ENCODE peak calls at places on chromosomes 3 and 15, in nine cellular contexts. X is Peyer's patch, T is pancreas, G is transverse colon, P is aorta, I is neuronal stem cell, Y is MM.1S, L is lung, Q is HCT116. C is an unnamed sample.

GRCh38 chr3:115595611-115596010 is 27.7 kb upstream of the GAP43 start:
- DNase-seq in L (no peak), G (no peak), P (no peak), Q (no peak), Y (no peak), I (no peak), X (no peak), T (no peak), C (no peak)

GRCh38 chr3:136883967-136884720 is 22.1 kb downstream of the NCK1 start:
- DNase-seq in G (no peak), L (no peak), Y (peak; percentile 22), Q (no peak), P (no peak), T (no peak), X (no peak), I (no peak), C (no peak)

GRCh38 chr3:23698652-23699313 is 107.0 kb upstream of the UBE2E1 start:
- DNase-seq in G (peak; percentile 21), I (no peak), P (no peak), Y (peak; percentile 43), Q (no peak), T (no peak), X (no peak), L (no peak), C (no peak)

GRCh38 chr3:69200384-69201068 is 78.1 kb upstream of the LMOD3 start:
- DNase-seq in G (peak; percentile 73), I (peak; percentile 12), X (peak; percentile 53), T (no peak), L (no peak), Y (peak; percentile 34), P (no peak), Q (no peak), C (peak; percentile 12)

GRCh38 chr15:95259965-95260364 is 1028.6 kb downstream of the MCTP2 start:
- DNase-seq in L (no peak), I (no peak), Y (no peak), P (no peak), Q (no peak), G (no peak), X (no peak), T (no peak), C (no peak)

GRCh38 chr3:184377882-184378445 is at the start of gene THPO:
- DNase-seq in P (peak; percentile 75), X (peak; percentile 49), Y (no peak), G (no peak), T (peak; percentile 69), L (no peak), Q (no peak), I (no peak), C (no peak)

GRCh38 chr15:82663186-82663600 is 16.0 kb upstream of the CPEB1 start:
- DNase-seq in Y (peak; percentile 65), Q (no peak), T (peak; percentile 77), X (peak; percentile 59), I (peak; percentile 78), P (no peak), L (no peak), G (peak; percentile 25), C (peak; percentile 28)

GRCh38 chr3:129485681-129486056 is 42.8 kb upstream of the RHO start:
- DNase-seq in T (no peak), P (peak; percentile 92), X (no peak), G (peak; percentile 68), Y (no peak), L (peak; percentile 82), Q (no peak), I (no peak), C (peak; percentile 88)

GRCh38 chr15:48330045-48330840 is 986 bp upstream of the DUT start:
- DNase-seq in T (no peak), G (no peak), X (no peak), L (no peak), P (no peak), I (no peak), Y (no peak), Q (no peak), C (peak; percentile 37)

GRCh38 chr3:136209921-136210320 is 13.8 kb upstream of the MSL2 start:
- DNase-seq in L (no peak), Y (no peak), I (no peak), X (no peak), P (no peak), Q (no peak), T (no peak), G (no peak), C (no peak)

DNA sequence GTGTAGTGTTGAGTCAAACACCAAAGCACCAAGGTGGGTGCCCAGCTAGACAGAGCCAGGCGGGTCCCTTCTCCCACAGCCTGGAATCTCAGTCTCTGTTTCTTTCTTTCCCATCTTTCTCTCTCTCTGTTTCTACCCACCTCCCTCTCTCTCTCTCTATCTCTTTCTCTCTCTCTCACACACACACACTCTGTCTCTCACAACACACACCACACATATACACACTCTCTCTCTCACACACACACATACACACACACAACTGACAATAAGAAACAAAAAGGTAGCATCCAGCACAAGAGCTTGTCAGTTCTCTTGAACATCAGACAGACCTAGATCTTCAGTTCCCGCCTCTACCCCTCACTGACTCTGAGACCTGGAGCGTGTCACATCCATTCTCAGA is 2.4 kb downstream of the TMEM40 start:
- DNase-seq in P (peak; percentile 24), Y (no peak), T (no peak), Q (no peak), L (no peak), G (no peak), I (no peak), X (no peak), C (no peak)
- H3K27ac ChIP-seq in P (no peak overlapping the region), Y (no peak overlapping the region), T (no peak overlapping the region), Q (no peak overlapping the region), L (no peak overlapping the region), G (no peak overlapping the region), I (no peak overlapping the region), X (no peak overlapping the region), C (no peak overlapping the region)

DNA sequence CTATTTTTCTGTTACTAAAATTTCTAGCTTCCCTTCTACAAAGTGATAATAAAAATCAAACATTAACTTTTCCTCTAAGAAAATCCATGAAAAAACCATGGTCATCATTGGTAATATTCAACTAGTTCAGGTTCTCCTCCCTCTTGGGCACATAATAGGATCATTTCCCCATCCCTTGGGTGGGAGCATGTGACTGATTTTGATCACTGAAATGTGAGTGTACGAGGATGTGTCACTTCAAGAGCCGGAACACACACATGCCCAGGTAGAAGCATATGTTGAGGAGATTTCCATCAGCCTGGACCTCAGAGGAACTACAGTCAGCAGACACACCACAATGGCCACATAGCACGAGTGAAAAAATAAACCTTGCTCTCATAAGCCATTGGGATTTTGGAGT is 36.1 kb downstream of the AP3S2 start:
- DNase-seq in T (no peak), L (no peak), G (peak; percentile 72), Q (no peak), P (no peak), I (no peak), X (no peak), Y (no peak), C (no peak)
- H3K4me1 ChIP-seq in T (peaks cover 37% of the 10 kb centered on the region), L (no peaks in the 10 kb centered on the region), G (peaks cover 49% of the 10 kb centered on the region), Q (peaks cover 3% of the 10 kb centered on the region), P (no peaks in the 10 kb centered on the region), I (no peaks in the 10 kb centered on the region), X (no peaks in the 10 kb centered on the region), Y (peaks cover 27% of the 10 kb centered on the region), C (no peaks in the 10 kb centered on the region)

GRCh38 chr3:45123841-45124269 is 22.3 kb downstream of the CDCP1 start:
- DNase-seq in X (no peak), L (no peak), I (no peak), Q (peak; percentile 88), T (no peak), Y (no peak), G (no peak), P (no peak), C (peak; percentile 39)
- H3K27ac ChIP-seq in X (peak overlapping the region; percentile 71), L (no peak overlapping the region), I (no peak overlapping the region), Q (peak overlapping the region; percentile 91), T (no peak overlapping the region), Y (no peak overlapping the region), G (peak overlapping the region; percentile 80), P (no peak overlapping the region), C (peak overlapping the region; percentile 77)

GRCh38 chr15:100847194-100847593 is 32.4 kb upstream of the ALDH1A3 start:
- DNase-seq in L (no peak), I (no peak), X (no peak), Y (no peak), P (no peak), G (no peak), Q (no peak), T (no peak), C (no peak)
- H3K4me1 ChIP-seq in L (peaks cover 9% of the 10 kb centered on the region), I (no peaks in the 10 kb centered on the region), X (no peaks in the 10 kb centered on the region), Y (no peaks in the 10 kb centered on the region), P (no peaks in the 10 kb centered on the region), G (peaks cover 7% of the 10 kb centered on the region), Q (peaks cover 8% of the 10 kb centered on the region), T (no peaks in the 10 kb centered on the region), C (peaks cover 36% of the 10 kb centered on the region)

GRCh38 chr15:81418427-81418826 is 44.4 kb upstream of the TMC3 start:
- DNase-seq in P (no peak), L (no peak), T (no peak), I (no peak), G (no peak), X (no peak), Y (no peak), Q (no peak), C (no peak)
- H3K27ac ChIP-seq in P (no peak overlapping the region), L (no peak overlapping the region), T (no peak overlapping the region), I (no peak overlapping the region), G (no peak overlapping the region), X (no peak overlapping the region), Y (no peak overlapping the region), Q (no peak overlapping the region), C (no peak overlapping the region)

GRCh38 chr15:70259030-70259424 is 161.3 kb upstream of the TLE3 start:
- DNase-seq in Q (no peak), G (peak; percentile 65), I (no peak), X (no peak), P (peak; percentile 86), T (peak; percentile 91), L (peak; percentile 65), Y (no peak), C (no peak)

GRCh38 chr15:70260580-70260979 is 162.9 kb upstream of the TLE3 start:
- DNase-seq in P (no peak), X (no peak), T (peak; percentile 27), I (no peak), Q (no peak), Y (no peak), L (no peak), G (no peak), C (no peak)

GRCh38 chr15:70260096-70260495 is 162.4 kb upstream of the TLE3 start:
- DNase-seq in X (no peak), Q (no peak), Y (peak; percentile 33), G (no peak), I (no peak), P (no peak), T (peak; percentile 6), L (no peak), C (no peak)

GRCh38 chr15:70258369-70259029 is 160.8 kb upstream of the TLE3 start:
- DNase-seq in T (peak; percentile 85), Y (no peak), G (peak; percentile 50), Q (no peak), I (no peak), L (no peak), P (no peak), X (no peak), C (no peak)

GRCh38 chr15:70259640-70260066 is 161.9 kb upstream of the TLE3 start:
- DNase-seq in T (peak; percentile 34), L (no peak), P (no peak), X (no peak), Q (no peak), G (no peak), Y (no peak), I (no peak), C (peak; percentile 65)
- H3K4me1 ChIP-seq in T (no peaks in the 10 kb centered on the region), L (peaks cover 11% of the 10 kb centered on the region), P (no peaks in the 10 kb centered on the region), X (peaks cover 47% of the 10 kb centered on the region), Q (no peaks in the 10 kb centered on the region), G (peaks cover 38% of the 10 kb centered on the region), Y (peaks cover 39% of the 10 kb centered on the region), I (peaks cover 2% of the 10 kb centered on the region), C (peaks cover 9% of the 10 kb centered on the region)